ENCODE peak calls at places on chromosome 9, in seven cellular contexts. A is SK-N-SH; G is NCI-H2029; N is RPMI8226; D is suprapubic skin; X is CD8-positive, alpha-beta memory T cell; Z is pancreas. S is an unnamed sample.

GRCh38 chr9:27861887-27862286 is 288.6 kb upstream of the C9orf72 start:
- DNase-seq in A (no peak), G (no peak), N (no peak), D (no peak), X (no peak), Z (no peak), S (no peak)

GRCh38 chr9:70441622-70442021 is 27.2 kb upstream of the KLF9 start:
- DNase-seq in A (no peak), G (no peak), N (no peak), D (no peak), X (no peak), Z (no peak), S (no peak)

GRCh38 chr9:113998114-113998513 is 80.0 kb downstream of the AMBP start:
- DNase-seq in A (no peak), G (no peak), N (no peak), D (peak), X (no peak), Z (no peak), S (no peak)

GRCh38 chr9:3435732-3436131 is 90.1 kb downstream of the RFX3 start:
- DNase-seq in A (no peak), G (no peak), N (no peak), D (no peak), X (no peak), Z (no peak), S (no peak)

GRCh38 chr9:123658792-123659191 is 271.1 kb downstream of the DENND1A start:
- DNase-seq in A (no peak), G (no peak), N (no peak), D (no peak), X (no peak), Z (no peak), S (no peak)

GRCh38 chr9:99365233-99365980 is 143.3 kb downstream of the SEC61B start:
- DNase-seq in A (no peak), G (no peak), N (no peak), D (no peak), X (no peak), Z (no peak), S (no peak)

GRCh38 chr9:70868661-70869652 is 252.5 kb downstream of the TRPM3 start:
- DNase-seq in A (no peak), G (no peak), N (no peak), D (no peak), X (no peak), Z (no peak), S (no peak)

GRCh38 chr9:107274953-107275422 is 8.1 kb upstream of the RAD23B start:
- DNase-seq in A (no peak), G (no peak), N (no peak), D (no peak), X (no peak), Z (no peak), S (no peak)

GRCh38 chr9:99405369-99405768 is 183.3 kb downstream of the SEC61B start:
- DNase-seq in A (no peak), G (no peak), N (no peak), D (no peak), X (no peak), Z (no peak), S (no peak)

GRCh38 chr9:134442087-134442470 is 115.8 kb downstream of the RXRA start:
- DNase-seq in A (peak), G (no peak), N (no peak), D (no peak), X (no peak), Z (no peak), S (no peak)

GRCh38 chr9:91192785-91193657 is 168.7 kb downstream of the AUH start:
- DNase-seq in A (peak), G (peak), N (peak), D (peak), X (peak), Z (peak), S (peak)

S was measured in DMS153.